ENCODE peak calls at places on chromosomes 13 and 19, in six cellular contexts. C is RWPE1, W is foreskin fibroblast, Z is bronchial epithelial cell, F is tibial nerve, K is cardiac muscle cell. O is an unnamed sample.

GRCh38 chr13:42215578-42216421 is 56.2 kb upstream of the AKAP11 start:
- DNase-seq in C (peak), W (peak), Z (peak), F (peak), K (peak), O (no peak)

GRCh38 chr13:98142427-98143156 is at the start of gene FARP1:
- DNase-seq in C (peak), W (peak), Z (peak), F (peak), K (peak), O (peak)

GRCh38 chr19:52170863-52171320 is 529 bp downstream of the ZNF836 start:
- DNase-seq in C (peak), W (no peak), Z (no peak), F (no peak), K (peak), O (peak)

GRCh38 chr19:34118879-34119748 is 53.2 kb upstream of the LSM14A start:
- DNase-seq in C (no peak), W (no peak), Z (no peak), F (no peak), K (no peak), O (no peak)

GRCh38 chr13:79475569-79475968 is 5.4 kb upstream of the NDFIP2 start:
- DNase-seq in C (no peak), W (no peak), Z (no peak), F (no peak), K (no peak), O (no peak)

GRCh38 chr19:49553451-49554271 is 25.9 kb downstream of the RCN3 start:
- DNase-seq in C (peak), W (peak), Z (peak), F (no peak), K (no peak), O (no peak)

GRCh38 chr13:21936674-21937073 is 265.8 kb downstream of the FGF9 start:
- DNase-seq in C (no peak), W (no peak), Z (no peak), F (no peak), K (no peak), O (no peak)

GRCh38 chr13:74465279-74465678 is 331.1 kb upstream of the KLF12 start:
- DNase-seq in C (no peak), W (no peak), Z (no peak), F (no peak), K (no peak), O (no peak)

GRCh38 chr13:59979589-59979988 is 184.1 kb downstream of the DIAPH3 start:
- DNase-seq in C (no peak), W (no peak), Z (no peak), F (no peak), K (no peak), O (no peak)

GRCh38 chr13:33169273-33169980 is 116.1 kb downstream of the STARD13 start:
- DNase-seq in C (peak), W (peak), Z (peak), F (no peak), K (no peak), O (no peak)

DNA sequence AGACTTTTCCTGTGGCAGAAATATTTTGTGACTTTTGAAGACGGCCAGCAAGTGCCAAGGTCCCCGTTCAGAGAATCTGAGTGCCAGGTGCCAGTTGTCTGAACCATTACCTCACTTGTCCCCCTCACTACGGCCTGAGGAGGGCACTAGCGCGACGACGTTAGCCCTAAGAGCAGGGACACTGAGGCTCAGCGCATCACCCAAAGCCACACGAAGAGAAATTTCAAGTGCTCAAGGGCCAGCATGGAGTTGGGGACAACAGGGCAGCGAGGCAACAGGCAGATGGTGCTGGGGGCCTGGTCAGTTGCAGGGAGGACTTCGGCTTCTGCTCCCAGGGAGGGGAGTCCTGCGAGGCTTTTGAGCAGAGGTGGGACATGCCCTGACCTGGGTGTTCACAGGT is 9.5 kb upstream of the TYK2 start:
- DNase-seq in C (no peak), W (no peak), Z (no peak), F (no peak), K (no peak), O (no peak)
- TF ChIP-seq CTCF in C (no peak), W (no peak), Z (peak), F (no peak), K (peak), O (peak)

DNA sequence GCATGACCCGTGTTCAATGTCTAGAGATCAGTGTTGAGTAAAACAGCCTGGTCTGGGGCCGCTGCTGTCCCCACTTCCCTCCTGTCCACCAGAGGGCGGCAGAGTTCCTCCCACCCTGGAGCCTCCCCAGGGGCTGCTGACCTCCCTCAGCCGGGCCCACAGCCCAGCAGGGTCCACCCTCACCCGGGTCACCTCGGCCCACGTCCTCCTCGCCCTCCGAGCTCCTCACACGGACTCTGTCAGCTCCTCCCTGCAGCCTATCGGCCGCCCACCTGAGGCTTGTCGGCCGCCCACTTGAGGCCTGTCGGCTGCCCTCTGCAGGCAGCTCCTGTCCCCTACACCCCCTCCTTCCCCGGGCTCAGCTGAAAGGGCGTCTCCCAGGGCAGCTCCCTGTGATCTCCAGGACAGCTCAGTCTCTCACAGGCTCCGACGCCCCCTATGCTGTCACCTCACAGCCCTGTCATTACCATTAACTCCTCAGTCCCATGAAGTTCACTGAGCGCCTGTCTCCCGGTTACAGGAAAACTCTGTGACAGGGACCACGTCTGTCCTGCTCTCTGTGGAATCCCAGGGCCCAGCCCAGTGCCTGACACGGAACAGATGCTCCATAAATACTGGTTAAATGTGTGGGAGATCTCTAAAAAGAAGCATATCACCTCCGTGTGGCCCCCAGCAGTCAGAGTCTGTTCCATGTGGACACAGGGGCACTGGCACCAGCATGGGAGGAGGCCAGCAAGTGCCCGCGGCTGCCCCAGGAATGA is 1.5 kb upstream of the CEACAM5 start:
- DNase-seq in C (peak), W (no peak), Z (peak), F (no peak), K (no peak), O (no peak)
- TF ChIP-seq CTCF in C (peak), W (peak), Z (peak), F (peak), K (peak), O (peak)

GRCh38 chr19:50906217-50906616 is 5.0 kb downstream of the KLK4 start:
- DNase-seq in C (no peak), W (no peak), Z (no peak), F (peak), K (peak), O (peak)
- TF ChIP-seq CTCF in C (no peak), W (peak), Z (peak), F (peak), K (peak), O (peak)

DNA sequence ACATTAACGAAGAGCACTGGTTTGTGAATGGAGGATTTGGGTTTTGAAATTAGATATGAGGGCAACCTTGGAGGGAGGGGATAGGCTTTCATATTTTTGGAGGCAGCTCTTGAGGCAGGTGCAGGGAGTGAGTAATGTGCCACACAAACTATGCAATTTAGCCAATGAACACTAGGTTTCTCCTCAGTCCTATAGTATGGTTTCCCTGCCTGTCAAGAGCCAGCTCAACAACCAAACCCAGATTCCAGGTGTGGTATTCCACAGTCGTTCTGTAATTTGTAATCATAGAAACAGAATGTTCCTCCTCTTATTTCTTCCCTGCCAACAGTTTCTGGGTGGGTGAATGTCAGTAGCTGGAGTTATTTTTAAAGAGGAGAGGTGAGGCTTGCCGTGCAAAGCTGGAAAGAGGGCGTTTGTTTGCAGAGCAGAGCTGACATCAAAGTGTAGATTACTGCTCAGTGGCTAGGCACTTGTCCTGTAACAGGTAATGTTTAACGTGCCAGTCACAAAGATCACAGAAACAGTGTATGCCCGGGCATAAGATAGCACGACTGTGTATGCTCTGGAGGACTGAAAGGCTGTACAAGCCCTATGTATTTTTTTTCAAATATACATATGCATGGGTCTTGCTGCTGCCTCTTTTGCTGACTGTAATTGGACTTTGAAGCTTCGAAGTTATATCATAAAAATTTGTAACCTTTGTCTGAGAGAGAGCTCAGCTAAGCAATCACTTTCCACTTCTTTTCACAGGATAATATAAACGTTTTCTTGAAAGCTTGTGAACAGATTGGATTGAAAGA is 124.3 kb downstream of the LMO7 start:
- DNase-seq in C (peak), W (no peak), Z (peak), F (no peak), K (peak), O (no peak)
- TF ChIP-seq CTCF in C (no peak), W (no peak), Z (peak), F (no peak), K (no peak), O (peak)

GRCh38 chr19:13925990-13926389 is 12.2 kb downstream of the PODNL1 start:
- DNase-seq in C (no peak), W (no peak), Z (no peak), F (no peak), K (no peak), O (no peak)
- TF ChIP-seq CTCF in C (no peak), W (no peak), Z (no peak), F (no peak), K (no peak), O (no peak)

GRCh38 chr13:99446242-99446641 is 55.0 kb upstream of the TM9SF2 start:
- DNase-seq in C (no peak), W (no peak), Z (no peak), F (no peak), K (no peak), O (no peak)
- TF ChIP-seq CTCF in C (no peak), W (no peak), Z (no peak), F (no peak), K (no peak), O (peak)

DNA sequence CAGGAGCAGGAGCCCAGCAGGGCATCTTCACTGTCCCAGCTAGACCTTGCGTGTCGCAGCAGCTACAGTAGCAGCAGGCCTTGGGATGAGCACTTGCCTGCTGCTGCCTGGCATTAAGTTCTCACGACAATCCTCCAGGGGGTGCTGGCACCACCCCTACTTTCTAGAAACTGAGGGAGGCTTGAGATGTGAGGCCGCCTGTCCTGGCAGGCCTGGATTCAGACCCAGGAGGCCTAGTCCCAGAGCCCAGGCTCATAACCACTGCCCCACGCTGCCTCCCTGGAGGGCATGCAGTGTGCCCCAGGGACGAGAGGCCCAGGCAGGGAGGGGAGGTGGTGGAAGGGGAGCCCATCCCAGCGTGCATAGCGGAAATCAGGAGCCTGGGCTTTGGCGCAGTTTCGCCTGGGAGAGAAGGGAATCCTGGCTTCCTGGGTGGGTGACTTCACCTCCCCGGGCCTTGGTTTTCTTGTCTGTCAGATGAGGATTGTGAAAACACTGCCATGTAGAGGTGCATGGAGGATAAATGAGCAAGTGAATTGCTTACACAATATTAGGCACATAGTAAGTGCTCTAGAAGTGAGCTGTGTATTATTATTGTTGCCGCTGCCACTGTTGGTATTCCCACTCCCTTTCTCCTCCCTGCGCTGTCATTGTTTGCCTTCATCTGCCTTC is 26.1 kb downstream of the PPP5C start:
- DNase-seq in C (peak), W (peak), Z (peak), F (no peak), K (no peak), O (no peak)
- TF ChIP-seq CTCF in C (peak), W (peak), Z (peak), F (no peak), K (peak), O (peak)

GRCh38 chr19:12669272-12670158 is 2.9 kb downstream of the WDR83 start:
- DNase-seq in C (peak), W (peak), Z (peak), F (peak), K (peak), O (peak)
- TF ChIP-seq CTCF in C (no peak), W (no peak), Z (no peak), F (no peak), K (no peak), O (peak)

GRCh38 chr13:40206241-40207109 is 460.0 kb downstream of the FOXO1 start:
- DNase-seq in C (peak), W (no peak), Z (peak), F (no peak), K (no peak), O (no peak)

GRCh38 chr13:40205771-40206240 is 460.6 kb downstream of the FOXO1 start:
- DNase-seq in C (no peak), W (no peak), Z (peak), F (no peak), K (no peak), O (no peak)

GRCh38 chr13:40208517-40208916 is 457.9 kb downstream of the FOXO1 start:
- DNase-seq in C (no peak), W (no peak), Z (no peak), F (no peak), K (no peak), O (no peak)

GRCh38 chr13:40204246-40204645 is 462.2 kb downstream of the FOXO1 start:
- DNase-seq in C (no peak), W (no peak), Z (no peak), F (no peak), K (no peak), O (no peak)

GRCh38 chr13:40207110-40207478 is 459.3 kb downstream of the FOXO1 start:
- DNase-seq in C (no peak), W (no peak), Z (peak), F (no peak), K (no peak), O (no peak)
- TF ChIP-seq CTCF in C (no peak), W (no peak), Z (no peak), F (no peak), K (no peak), O (no peak)

GRCh38 chr19:17718988-17719711 is at the start of gene MAP1S:
- DNase-seq in C (peak), W (peak), Z (peak), F (no peak), K (peak), O (peak)

GRCh38 chr19:17720487-17720839 is 1.2 kb downstream of the MAP1S start:
- DNase-seq in C (no peak), W (no peak), Z (no peak), F (no peak), K (no peak), O (no peak)

GRCh38 chr19:17719730-17720486 is 628 bp downstream of the MAP1S start:
- DNase-seq in C (peak), W (no peak), Z (peak), F (no peak), K (no peak), O (no peak)

GRCh38 chr19:17718467-17718987 is 753 bp upstream of the MAP1S start:
- DNase-seq in C (no peak), W (no peak), Z (peak), F (no peak), K (no peak), O (no peak)

DNA sequence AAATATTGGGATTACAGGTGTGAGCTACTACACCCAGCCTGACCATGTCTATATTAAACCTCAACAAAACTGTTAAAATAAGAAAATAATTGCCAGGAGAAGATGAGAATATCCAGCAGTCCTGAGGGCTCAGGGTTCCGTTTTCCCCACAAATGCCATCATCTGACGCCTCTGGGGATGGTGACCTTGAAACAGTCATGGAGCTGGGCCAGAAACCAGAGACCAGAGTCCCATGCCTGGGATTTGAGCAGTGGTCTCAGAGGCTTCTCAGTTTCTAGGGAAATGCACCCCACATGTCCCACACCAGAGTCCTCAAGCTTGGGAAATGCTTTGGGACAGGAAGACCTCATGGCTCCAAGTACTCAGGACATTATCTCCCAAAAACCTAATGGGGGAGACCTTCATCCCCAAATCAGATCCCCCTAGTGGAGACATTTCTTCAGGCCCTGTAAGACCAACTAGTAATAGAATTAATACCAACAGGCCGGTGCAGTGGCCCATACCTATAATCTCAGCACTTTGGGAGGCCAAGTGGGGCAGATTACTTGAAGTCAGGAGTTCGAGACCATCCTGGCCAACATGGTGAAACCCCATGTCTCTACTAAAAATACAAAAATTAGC is 2.9 kb upstream of the MAP1S start:
- DNase-seq in C (no peak), W (no peak), Z (no peak), F (no peak), K (no peak), O (no peak)
- TF ChIP-seq CTCF in C (no peak), W (peak), Z (no peak), F (no peak), K (no peak), O (no peak)

O was measured in progenitor cell of endocrine pancreas.